ENCODE peak calls at places on chromosomes 12 and 14, in five cellular contexts. K, Q, C, F and R are unnamed samples.

GRCh38 chr14:105193916-105194782 is 13.0 kb upstream of the NUDT14 start:
- DNase-seq in K (no peak), C (peak), F (no peak), Q (no peak), R (no peak)

GRCh38 chr12:76921072-76921471 is 42.3 kb upstream of the CSRP2 start:
- DNase-seq in C (no peak), F (no peak), Q (no peak), K (no peak), R (no peak)

GRCh38 chr12:101076940-101077351 is 133.1 kb downstream of the SLC5A8 start:
- DNase-seq in C (peak), F (no peak), K (no peak), Q (no peak), R (no peak)

GRCh38 chr12:59787610-59788009 is 191.8 kb downstream of the SLC16A7 start:
- DNase-seq in Q (peak), C (no peak), F (no peak), K (no peak), R (no peak)

GRCh38 chr14:91410781-91411536 is 6.7 kb downstream of the CCDC88C start:
- DNase-seq in C (no peak), F (no peak), Q (no peak), K (no peak), R (no peak)

GRCh38 chr12:108591267-108591980 is 6.5 kb downstream of the TMEM119 start:
- DNase-seq in C (no peak), F (no peak), Q (no peak), K (no peak), R (no peak)

GRCh38 chr12:20280515-20280914 is 87.8 kb upstream of the PDE3A start:
- DNase-seq in Q (no peak), K (no peak), C (no peak), F (no peak), R (no peak)

GRCh38 chr12:107126688-107127481 is 33.5 kb upstream of the CRY1 start:
- DNase-seq in C (peak), K (peak), Q (no peak), F (no peak), R (peak)

GRCh38 chr12:46798056-46798455 is 27.7 kb downstream of the SLC38A4 start:
- DNase-seq in C (no peak), Q (no peak), F (no peak), K (no peak), R (no peak)

GRCh38 chr14:23829736-23830474 is 123.7 kb upstream of the DHRS4 start:
- DNase-seq in C (peak), K (peak), F (no peak), Q (peak), R (peak)

GRCh38 chr12:19411234-19412221 is 27.8 kb upstream of the AEBP2 start:
- DNase-seq in F (no peak), K (no peak), Q (no peak), C (no peak), R (no peak)

GRCh38 chr12:102427542-102427923 is 52.8 kb downstream of the IGF1 start:
- DNase-seq in C (no peak), Q (no peak), K (peak), F (no peak), R (no peak)

GRCh38 chr12:6192604-6193380 is 7.4 kb upstream of the CD9 start:
- DNase-seq in K (no peak), F (no peak), Q (no peak), C (no peak), R (no peak)

GRCh38 chr14:96592591-96593388 is 90.6 kb downstream of the PAPOLA start:
- DNase-seq in C (peak), F (peak), K (peak), Q (peak), R (peak)

GRCh38 chr12:63007726-63008125 is 72.8 kb upstream of the PPM1H start:
- DNase-seq in C (no peak), K (no peak), F (no peak), Q (no peak), R (no peak)